ENCODE peak calls at places on chromosomes 5 and 9, in eight cellular contexts. Y is endothelial cell; E is glutamatergic neuron; O is amniotic epithelial cell; X is ascending aorta; U is ovary; J is colonic mucosa; K is activated naive CD8-positive, alpha-beta T cell treated with anti-CD3 and anti-CD28 coated beads for 36 hours. N is an unnamed sample.
A peak's percentile ranks its signal among the peaks of the same experiment; 100 is the strongest.

GRCh38 chr9:129990269-129991005 is 52.6 kb downstream of the FNBP1 start:
- DNase-seq in Y (no peak), E (no peak), O (peak; percentile 25), X (peak; percentile 56), U (no peak), J (no peak), K (no peak), N (peak; percentile 63)

GRCh38 chr5:180343846-180344327 is 9.2 kb downstream of the GFPT2 start:
- DNase-seq in Y (no peak), E (no peak), O (peak; percentile 91), X (no peak), U (no peak), J (peak; percentile 43), K (no peak), N (peak; percentile 56)

GRCh38 chr5:178093129-178093528 is 20.2 kb upstream of the N4BP3 start:
- DNase-seq in Y (no peak), E (no peak), O (no peak), X (no peak), U (no peak), J (no peak), K (no peak), N (no peak)

GRCh38 chr9:133715866-133716563 is 22.1 kb downstream of the SARDH start:
- DNase-seq in Y (peak; percentile 38), E (peak; percentile 57), O (peak; percentile 37), X (no peak), U (peak; percentile 58), J (no peak), K (peak; percentile 32), N (peak; percentile 41)

GRCh38 chr9:12604154-12604825 is 88.9 kb upstream of the TYRP1 start:
- DNase-seq in Y (no peak), E (no peak), O (peak; percentile 83), X (no peak), U (no peak), J (no peak), K (no peak), N (peak; percentile 87)

GRCh38 chr5:108193021-108193795 is 188.7 kb downstream of the FBXL17 start:
- DNase-seq in Y (no peak), E (no peak), O (peak; percentile 85), X (no peak), U (no peak), J (no peak), K (no peak), N (peak; percentile 64)

GRCh38 chr9:3628239-3628638 is 102.4 kb upstream of the RFX3 start:
- DNase-seq in Y (no peak), E (no peak), O (no peak), X (no peak), U (no peak), J (no peak), K (no peak), N (no peak)

GRCh38 chr5:125277494-125278154 is 531.2 kb upstream of the ZNF608 start:
- DNase-seq in Y (no peak), E (no peak), O (peak; percentile 91), X (no peak), U (no peak), J (no peak), K (no peak), N (peak; percentile 94)

GRCh38 chr5:85049020-85049419 is 664.3 kb upstream of the EDIL3 start:
- DNase-seq in Y (peak; percentile 12), E (peak; percentile 13), O (peak; percentile 88), X (no peak), U (no peak), J (no peak), K (no peak), N (peak; percentile 41)

GRCh38 chr9:27924502-27924901 is 351.2 kb upstream of the C9orf72 start:
- DNase-seq in Y (no peak), E (no peak), O (no peak), X (no peak), U (no peak), J (no peak), K (no peak), N (no peak)

GRCh38 chr5:88452820-88453219 is 184.2 kb upstream of the TMEM161B start:
- DNase-seq in Y (peak; percentile 12), E (no peak), O (no peak), X (no peak), U (no peak), J (no peak), K (no peak), N (no peak)

GRCh38 chr5:111070272-111071134 is 1.0 kb upstream of the TSLP start:
- DNase-seq in Y (peak; percentile 50), E (peak; percentile 73), O (peak; percentile 16), X (no peak), U (no peak), J (no peak), K (peak; percentile 52), N (no peak)

GRCh38 chr9:131278421-131279111 is 2.3 kb upstream of the FAM78A start:
- DNase-seq in Y (no peak), E (no peak), O (no peak), X (no peak), U (no peak), J (no peak), K (peak; percentile 34), N (no peak)

GRCh38 chr5:1137567-1138444 is 25.9 kb upstream of the SLC12A7 start:
- DNase-seq in Y (no peak), E (no peak), O (no peak), X (no peak), U (no peak), J (peak; percentile 75), K (no peak), N (no peak)

GRCh38 chr5:139178948-139179347 is 19.2 kb downstream of the SIL1 start:
- DNase-seq in Y (no peak), E (no peak), O (peak; percentile 58), X (no peak), U (peak; percentile 75), J (no peak), K (no peak), N (peak; percentile 70)

GRCh38 chr5:8961956-8962355 is 583.9 kb downstream of the SEMA5A start:
- DNase-seq in Y (no peak), E (no peak), O (no peak), X (no peak), U (no peak), J (no peak), K (no peak), N (no peak)

GRCh38 chr9:109166771-109167601 is at the start of gene FRRS1L:
- DNase-seq in Y (peak; percentile 12), E (peak; percentile 70), O (no peak), X (no peak), U (peak; percentile 69), J (no peak), K (peak; percentile 8), N (no peak)

GRCh38 chr5:86797677-86798076 is 179.9 kb downstream of the COX7C start:
- DNase-seq in Y (no peak), E (no peak), O (no peak), X (no peak), U (no peak), J (no peak), K (no peak), N (no peak)

GRCh38 chr9:109107402-109108240 is 12.1 kb downstream of the TMEM245 start:
- DNase-seq in Y (no peak), E (no peak), O (peak; percentile 81), X (no peak), U (no peak), J (no peak), K (no peak), N (peak; percentile 70)